ENCODE peak calls at places on chromosomes 5 and 9, in five cellular contexts. Q is uterus, C is heart left ventricle, H is tibial nerve, M is aorta. P is an unnamed sample.

GRCh38 chr5:172299916-172300439 is 16.4 kb upstream of the UBTD2 start:
- DNase-seq in Q (no peak), C (no peak), H (no peak), M (no peak), P (no peak)

GRCh38 chr9:5263568-5264218 is 32.5 kb downstream of the INSL4 start:
- DNase-seq in Q (no peak), C (no peak), H (no peak), M (no peak), P (peak; percentile 9)

GRCh38 chr5:80238078-80238477 is 17.8 kb downstream of the SERINC5 start:
- DNase-seq in Q (no peak), C (no peak), H (no peak), M (no peak), P (no peak)

GRCh38 chr9:72441296-72442211 is 76.5 kb upstream of the ZFAND5 start:
- DNase-seq in Q (no peak), C (no peak), H (no peak), M (no peak), P (no peak)

GRCh38 chr5:67773439-67773988 is 442.0 kb upstream of the PIK3R1 start:
- DNase-seq in Q (no peak), C (no peak), H (peak; percentile 33), M (no peak), P (no peak)

GRCh38 chr5:81393783-81394718 is at the start of gene ACOT12:
- DNase-seq in Q (peak; percentile 16), C (no peak), H (no peak), M (no peak), P (no peak)

GRCh38 chr5:140214831-140215230 is 39.8 kb downstream of the CYSTM1 start:
- DNase-seq in Q (no peak), C (no peak), H (no peak), M (no peak), P (peak; percentile 86)

GRCh38 chr9:37639109-37639748 is 11.5 kb upstream of the FRMPD1 start:
- DNase-seq in Q (no peak), C (no peak), H (no peak), M (no peak), P (peak; percentile 48)

GRCh38 chr5:66840527-66841013 is 244.4 kb downstream of the MAST4 start:
- DNase-seq in Q (no peak), C (no peak), H (no peak), M (no peak), P (no peak)

GRCh38 chr9:16726718-16727451 is 143.6 kb downstream of the BNC2 start:
- DNase-seq in Q (peak; percentile 87), C (peak; percentile 66), H (peak; percentile 72), M (peak; percentile 85), P (peak; percentile 77)

GRCh38 chr5:71744009-71744792 is 25.1 kb downstream of the CARTPT start:
- DNase-seq in Q (no peak), C (no peak), H (no peak), M (no peak), P (no peak)

GRCh38 chr9:81526587-81526986 is 162.8 kb downstream of the TLE1 start:
- DNase-seq in Q (no peak), C (no peak), H (no peak), M (no peak), P (no peak)

GRCh38 chr5:170861295-170861854 is 443 bp upstream of the RANBP17 start:
- DNase-seq in Q (no peak), C (no peak), H (no peak), M (no peak), P (no peak)

GRCh38 chr9:121283072-121283398 is 15.1 kb downstream of the GSN start:
- DNase-seq in Q (no peak), C (no peak), H (no peak), M (no peak), P (no peak)
- H3K4me1 ChIP-seq in Q (peaks cover 78% of the 10 kb centered on the region), C (peaks cover 100% of the 10 kb centered on the region), H (peaks cover 93% of the 10 kb centered on the region), M (peaks cover 10% of the 10 kb centered on the region), P (peaks cover 37% of the 10 kb centered on the region)

GRCh38 chr9:93183106-93183662 is 755 bp upstream of the WNK2 start:
- DNase-seq in Q (no peak), C (no peak), H (no peak), M (no peak), P (no peak)

GRCh38 chr9:93185261-93186150 is 1.6 kb downstream of the WNK2 start:
- DNase-seq in Q (no peak), C (no peak), H (no peak), M (no peak), P (no peak)

GRCh38 chr9:93183663-93184438 is at the start of gene WNK2:
- DNase-seq in Q (peak; percentile 52), C (no peak), H (no peak), M (no peak), P (no peak)

GRCh38 chr9:93186151-93186715 is 2.3 kb downstream of the WNK2 start:
- DNase-seq in Q (no peak), C (no peak), H (no peak), M (no peak), P (no peak)

DNA sequence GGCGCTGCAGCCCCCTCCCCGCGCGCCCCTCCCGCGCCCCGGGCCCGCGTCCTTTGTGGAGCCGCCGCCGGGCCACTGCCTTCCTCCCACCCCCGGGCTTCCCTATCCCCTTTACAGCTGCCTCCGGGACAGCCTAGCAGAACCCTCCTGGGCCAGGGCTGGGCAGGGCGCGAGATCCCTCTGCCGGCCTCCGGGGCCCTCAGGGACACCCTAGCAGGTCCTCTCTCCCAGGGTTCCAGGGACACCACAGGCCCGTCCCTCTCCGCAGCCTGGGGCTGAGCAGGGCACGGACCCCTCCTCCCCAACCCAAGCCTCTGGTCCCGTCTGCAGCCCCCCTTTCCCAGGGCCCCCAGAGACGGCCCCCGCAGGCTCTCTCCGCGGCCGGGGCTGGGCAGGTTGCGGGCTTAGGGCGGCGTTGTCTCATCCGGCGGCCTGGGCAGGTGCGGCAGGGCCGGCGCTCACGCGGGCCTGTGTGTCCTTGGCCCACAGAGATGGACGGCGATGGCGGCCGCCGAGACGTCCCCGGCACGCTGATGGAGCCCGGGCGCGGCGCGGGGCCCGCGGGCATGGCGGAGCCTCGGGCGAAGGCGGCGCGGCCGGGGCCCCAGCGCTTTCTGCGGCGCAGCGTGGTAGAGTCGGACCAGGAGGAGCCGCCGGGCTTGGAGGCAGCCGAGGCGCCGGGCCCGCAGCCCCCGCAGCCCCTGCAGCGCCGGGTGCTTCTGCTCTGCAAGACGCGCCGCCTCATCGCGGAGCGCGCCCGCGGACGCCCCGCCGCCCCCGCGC is 691 bp downstream of the WNK2 start:
- DNase-seq in Q (no peak), C (no peak), H (no peak), M (no peak), P (no peak)
- H3K4me1 ChIP-seq in Q (peaks cover 12% of the 10 kb centered on the region), C (peaks cover 60% of the 10 kb centered on the region), H (peaks cover 3% of the 10 kb centered on the region), M (no peaks in the 10 kb centered on the region), P (no peaks in the 10 kb centered on the region)

GRCh38 chr9:131187957-131188356 is 62.6 kb downstream of the NUP214 start:
- DNase-seq in Q (no peak), C (no peak), H (no peak), M (no peak), P (no peak)
- H3K4me1 ChIP-seq in Q (no peaks in the 10 kb centered on the region), C (no peaks in the 10 kb centered on the region), H (no peaks in the 10 kb centered on the region), M (no peaks in the 10 kb centered on the region), P (no peaks in the 10 kb centered on the region)

GRCh38 chr5:318341-318897 is 3.1 kb upstream of the AHRR start:
- DNase-seq in Q (no peak), C (no peak), H (no peak), M (no peak), P (no peak)
- H3K4me1 ChIP-seq in Q (peaks cover 11% of the 10 kb centered on the region), C (peaks cover 22% of the 10 kb centered on the region), H (peaks cover 18% of the 10 kb centered on the region), M (no peaks in the 10 kb centered on the region), P (no peaks in the 10 kb centered on the region)

GRCh38 chr9:85009251-85009650 is 339.7 kb downstream of the NTRK2 start:
- DNase-seq in Q (no peak), C (no peak), H (no peak), M (no peak), P (no peak)

GRCh38 chr9:85007753-85008152 is 338.2 kb downstream of the NTRK2 start:
- DNase-seq in Q (no peak), C (no peak), H (no peak), M (no peak), P (no peak)

GRCh38 chr9:85004818-85005413 is 335.4 kb downstream of the NTRK2 start:
- DNase-seq in Q (no peak), C (no peak), H (no peak), M (no peak), P (no peak)

GRCh38 chr9:85013703-85014102 is 344.2 kb downstream of the NTRK2 start:
- DNase-seq in Q (no peak), C (no peak), H (no peak), M (no peak), P (no peak)

DNA sequence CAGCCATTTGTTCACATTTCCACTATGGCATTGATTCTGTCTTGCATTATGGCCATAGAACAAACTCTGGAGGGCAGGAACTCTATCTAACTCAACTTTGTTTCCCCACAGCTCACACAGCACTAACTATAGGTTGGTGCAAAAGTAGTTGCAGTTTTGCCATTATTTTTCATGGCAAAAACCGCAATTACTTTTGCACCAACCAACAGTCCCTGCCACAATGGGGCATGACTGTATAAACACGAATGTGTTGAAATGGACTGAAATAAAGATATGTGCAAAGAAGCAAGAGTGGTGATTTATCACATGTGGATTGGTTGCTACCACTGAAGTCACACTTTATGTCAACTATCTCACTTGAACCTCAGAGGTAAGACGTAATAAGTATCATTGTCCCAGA is 338.7 kb downstream of the NTRK2 start:
- DNase-seq in Q (no peak), C (no peak), H (no peak), M (no peak), P (no peak)
- H3K4me1 ChIP-seq in Q (no peaks in the 10 kb centered on the region), C (no peaks in the 10 kb centered on the region), H (no peaks in the 10 kb centered on the region), M (no peaks in the 10 kb centered on the region), P (no peaks in the 10 kb centered on the region)

GRCh38 chr5:141512390-141513020 is 23.6 kb downstream of the PCDHGC5 start:
- DNase-seq in Q (peak; percentile 76), C (peak; percentile 80), H (peak; percentile 68), M (peak; percentile 92), P (peak; percentile 72)
- H3K4me1 ChIP-seq in Q (peaks cover 25% of the 10 kb centered on the region), C (peaks cover 75% of the 10 kb centered on the region), H (peaks cover 34% of the 10 kb centered on the region), M (peaks cover 14% of the 10 kb centered on the region), P (peaks cover 59% of the 10 kb centered on the region)

DNA sequence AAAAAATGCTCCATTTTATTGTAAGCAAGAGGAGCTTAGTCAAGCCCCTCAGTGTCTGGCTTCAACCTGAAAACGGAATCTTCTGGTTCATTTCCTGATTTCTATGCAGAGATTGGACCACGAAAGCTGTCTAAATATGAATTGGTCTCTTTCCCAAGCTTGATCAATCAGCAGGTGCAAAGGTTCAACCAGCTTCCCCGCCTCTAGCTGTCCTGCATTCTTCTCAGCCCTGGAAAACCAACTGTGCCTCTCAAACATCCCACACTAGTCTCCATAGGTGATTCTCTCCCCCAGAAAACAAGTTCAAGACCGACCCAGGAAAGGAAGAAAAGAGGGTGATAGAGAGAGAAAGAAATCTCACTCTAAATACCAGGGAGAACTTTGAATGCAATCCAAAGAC is 34.4 kb downstream of the FNBP1 start:
- DNase-seq in Q (no peak), C (no peak), H (no peak), M (no peak), P (no peak)
- H3K4me1 ChIP-seq in Q (peaks cover 3% of the 10 kb centered on the region), C (no peaks in the 10 kb centered on the region), H (no peaks in the 10 kb centered on the region), M (no peaks in the 10 kb centered on the region), P (no peaks in the 10 kb centered on the region)

P was measured in SJCRH30.